ENCODE peak calls at places on chromosomes 16 and 17, in eight cellular contexts. G, U, W, I, X, S, N and C are unnamed samples.

GRCh38 chr16:8594149-8594666 is 3.9 kb upstream of the TMEM114 start:
- DNase-seq in G (no peak), U (no peak), W (no peak), I (no peak), X (no peak), S (no peak), N (no peak), C (no peak)

GRCh38 chr17:50050431-50051032 is 5.4 kb upstream of the ITGA3 start:
- DNase-seq in G (no peak), U (no peak), W (no peak), I (no peak), X (no peak), S (no peak), N (no peak), C (no peak)

GRCh38 chr16:3262517-3262916 is 6.1 kb upstream of the MEFV start:
- DNase-seq in G (no peak), U (no peak), W (no peak), I (no peak), X (no peak), S (no peak), N (no peak), C (no peak)

GRCh38 chr16:75701361-75701760 is at the start of gene DUXB:
- DNase-seq in G (no peak), U (no peak), W (no peak), I (no peak), X (no peak), S (no peak), N (no peak), C (no peak)

GRCh38 chr16:50303605-50304466 is 37.5 kb downstream of the ADCY7 start:
- DNase-seq in G (no peak), U (no peak), W (peak), I (no peak), X (no peak), S (no peak), N (peak), C (no peak)

GRCh38 chr16:89564476-89565255 is 4.2 kb downstream of the RPL13 start:
- DNase-seq in G (no peak), U (no peak), W (peak), I (no peak), X (peak), S (no peak), N (no peak), C (no peak)

GRCh38 chr17:57962441-57963148 is 7.4 kb upstream of the CUEDC1 start:
- DNase-seq in G (no peak), U (no peak), W (no peak), I (no peak), X (no peak), S (no peak), N (no peak), C (no peak)

GRCh38 chr16:56862776-56863175 is 2.2 kb upstream of the SLC12A3 start:
- DNase-seq in G (no peak), U (peak), W (no peak), I (no peak), X (no peak), S (no peak), N (no peak), C (no peak)

GRCh38 chr17:75913537-75914210 is 9.0 kb upstream of the MRPL38 start:
- DNase-seq in G (no peak), U (no peak), W (no peak), I (no peak), X (no peak), S (no peak), N (no peak), C (no peak)

GRCh38 chr16:79571065-79571697 is 29.4 kb downstream of the MAF start:
- DNase-seq in G (no peak), U (no peak), W (no peak), I (no peak), X (no peak), S (no peak), N (no peak), C (no peak)

GRCh38 chr17:20074001-20074400 is 64.8 kb downstream of the SPECC1 start:
- DNase-seq in G (no peak), U (no peak), W (no peak), I (no peak), X (no peak), S (no peak), N (no peak), C (no peak)

GRCh38 chr17:44187131-44187899 is 543 bp downstream of the TMUB2 start:
- DNase-seq in G (peak), U (no peak), W (peak), I (no peak), X (peak), S (no peak), N (no peak), C (peak)

GRCh38 chr16:87496101-87496801 is 3.4 kb upstream of the ZCCHC14 start:
- DNase-seq in G (no peak), U (no peak), W (no peak), I (no peak), X (no peak), S (no peak), N (no peak), C (no peak)

GRCh38 chr17:49101054-49101534 is 31.5 kb upstream of the B4GALNT2 start:
- DNase-seq in G (peak), U (no peak), W (no peak), I (no peak), X (peak), S (peak), N (no peak), C (no peak)

GRCh38 chr17:18267366-18267765 is 6.9 kb downstream of the MIEF2 start:
- DNase-seq in G (no peak), U (no peak), W (no peak), I (no peak), X (no peak), S (no peak), N (no peak), C (no peak)

GRCh38 chr16:66798162-66798561 is 3.2 kb downstream of the TERB1 start:
- DNase-seq in G (peak), U (no peak), W (no peak), I (no peak), X (peak), S (no peak), N (no peak), C (no peak)

GRCh38 chr16:66447491-66447890 is 20.4 kb downstream of the BEAN1 start:
- DNase-seq in G (no peak), U (no peak), W (no peak), I (no peak), X (no peak), S (no peak), N (no peak), C (no peak)

GRCh38 chr17:42246515-42246914 is 29.7 kb downstream of the STAT5B start:
- DNase-seq in G (no peak), U (no peak), W (no peak), I (no peak), X (no peak), S (peak), N (no peak), C (no peak)

GRCh38 chr16:50534091-50534490 is 14.1 kb upstream of the NKD1 start:
- DNase-seq in G (no peak), U (no peak), W (no peak), I (no peak), X (no peak), S (no peak), N (no peak), C (no peak)

GRCh38 chr16:2971985-2972784 is 3.0 kb downstream of the PAQR4 start:
- DNase-seq in G (no peak), U (no peak), W (no peak), I (no peak), X (no peak), S (no peak), N (no peak), C (no peak)

GRCh38 chr16:2178321-2179106 is 17.9 kb downstream of the CASKIN1 start:
- DNase-seq in G (no peak), U (peak), W (peak), I (no peak), X (peak), S (no peak), N (no peak), C (peak)

GRCh38 chr16:30715777-30716445 is 16.9 kb downstream of the SRCAP start:
- DNase-seq in G (peak), U (peak), W (no peak), I (no peak), X (peak), S (no peak), N (no peak), C (peak)

GRCh38 chr17:1379930-1380313 is 20.1 kb downstream of the YWHAE start:
- DNase-seq in G (no peak), U (no peak), W (no peak), I (no peak), X (peak), S (no peak), N (no peak), C (no peak)

GRCh38 chr16:9518054-9518453 is 426.6 kb downstream of the HAPSTR1 start:
- DNase-seq in G (no peak), U (no peak), W (no peak), I (no peak), X (no peak), S (no peak), N (peak), C (no peak)

GRCh38 chr16:4410335-4411075 is 5.9 kb downstream of the CORO7 start:
- DNase-seq in G (peak), U (no peak), W (no peak), I (no peak), X (peak), S (peak), N (peak), C (no peak)

GRCh38 chr17:48254896-48255295 is 147.3 kb downstream of the SNX11 start:
- DNase-seq in G (no peak), U (no peak), W (no peak), I (no peak), X (peak), S (no peak), N (no peak), C (no peak)

GRCh38 chr16:4372578-4373355 is 1.1 kb downstream of the VASN start:
- DNase-seq in G (peak), U (no peak), W (no peak), I (no peak), X (peak), S (peak), N (peak), C (no peak)

GRCh38 chr17:40958086-40958953 is 8.4 kb downstream of the KRT39 start:
- DNase-seq in G (no peak), U (no peak), W (peak), I (no peak), X (no peak), S (peak), N (no peak), C (no peak)

GRCh38 chr16:84268231-84268630 is 26.4 kb upstream of the WFDC1 start:
- DNase-seq in G (no peak), U (no peak), W (no peak), I (no peak), X (no peak), S (no peak), N (no peak), C (no peak)

GRCh38 chr17:82287849-82288601 is 14.5 kb upstream of the CSNK1D start:
- DNase-seq in G (peak), U (no peak), W (no peak), I (no peak), X (no peak), S (peak), N (peak), C (no peak)

GRCh38 chr17:70110443-70110880 is 35.4 kb downstream of the KCNJ16 start:
- DNase-seq in G (no peak), U (no peak), W (no peak), I (peak), X (peak), S (no peak), N (no peak), C (no peak)

GRCh38 chr16:69064164-69064563 is 41.3 kb upstream of the HAS3 start:
- DNase-seq in G (peak), U (no peak), W (no peak), I (no peak), X (peak), S (no peak), N (no peak), C (no peak)

GRCh38 chr16:78102122-78102660 is 2.7 kb downstream of the WWOX start:
- DNase-seq in G (no peak), U (no peak), W (no peak), I (no peak), X (no peak), S (no peak), N (no peak), C (no peak)

GRCh38 chr16:16047761-16048160 is 98.3 kb downstream of the ABCC1 start:
- DNase-seq in G (no peak), U (no peak), W (no peak), I (no peak), X (no peak), S (no peak), N (no peak), C (no peak)

GRCh38 chr16:24853830-24854229 is 8.1 kb downstream of the SLC5A11 start:
- DNase-seq in G (peak), U (no peak), W (peak), I (no peak), X (peak), S (no peak), N (peak), C (no peak)

GRCh38 chr16:88878967-88879787 is 12.7 kb upstream of the PABPN1L start:
- DNase-seq in G (no peak), U (no peak), W (no peak), I (no peak), X (no peak), S (no peak), N (no peak), C (no peak)